ENCODE peak calls at places on chromosome 9, in eight cellular contexts. Z is natural killer cell treated with Interleukin-12 subunit alpha and Interleukin-12 subunit beta and Interleukin-15 and Interleukin-18, amount 100 ng/mL, for 72 hours; W is ACHN; O is activated T-helper 1 cell treated with Interleukin-2 at 50 U/mL for 16 hours; Y is lower lobe of right lung; X is germinal center; N is cardiac septum; V is nephron progenitor cell. S is an unnamed sample.

GRCh38 chr9:114820776-114821501 is 15.1 kb upstream of the TNFSF15 start:
- DNase-seq in V (no peak), Z (no peak), O (no peak), Y (no peak), X (no peak), N (no peak), W (no peak), S (no peak)

GRCh38 chr9:126613656-126614055 is at the start of gene LMX1B:
- DNase-seq in N (no peak), Z (no peak), W (peak; percentile 68), V (peak; percentile 76), X (no peak), Y (no peak), O (no peak), S (no peak)

GRCh38 chr9:92983984-92984589 is 36.8 kb downstream of the FGD3 start:
- DNase-seq in W (peak; percentile 1), O (no peak), X (no peak), Y (no peak), V (no peak), Z (no peak), N (no peak), S (no peak)

GRCh38 chr9:84138543-84138942 is 157.9 kb downstream of the RMI1 start:
- DNase-seq in V (no peak), Y (no peak), O (no peak), W (peak; percentile 13), Z (no peak), N (no peak), X (no peak), S (no peak)

GRCh38 chr9:89408628-89409101 is 89.2 kb downstream of the SEMA4D start:
- DNase-seq in V (no peak), Z (peak; percentile 83), W (no peak), N (no peak), X (peak; percentile 54), Y (no peak), O (peak; percentile 64), S (no peak)

GRCh38 chr9:134213508-134214394 is 49.4 kb upstream of the RNU6ATAC start:
- DNase-seq in X (no peak), W (no peak), Z (no peak), V (no peak), O (no peak), N (no peak), Y (peak; percentile 22), S (no peak)

GRCh38 chr9:37984672-37985611 is 81.0 kb upstream of the SLC25A51 start:
- DNase-seq in O (no peak), Z (no peak), X (no peak), Y (no peak), V (no peak), N (peak; percentile 83), W (no peak), S (no peak)

GRCh38 chr9:109315889-109316640 is 4.8 kb downstream of the EPB41L4B start:
- DNase-seq in N (peak; percentile 82), X (no peak), Z (no peak), O (no peak), W (peak; percentile 88), Y (peak; percentile 89), V (no peak), S (no peak)

GRCh38 chr9:97374811-97375210 is 37.1 kb upstream of the TDRD7 start:
- DNase-seq in O (no peak), X (no peak), V (no peak), Y (no peak), W (no peak), Z (no peak), N (no peak), S (no peak)

GRCh38 chr9:14052346-14052745 is 261.6 kb downstream of the NFIB start:
- DNase-seq in V (no peak), Y (no peak), X (no peak), Z (no peak), N (no peak), O (no peak), W (no peak), S (no peak)

GRCh38 chr9:87557996-87558395 is 60.3 kb downstream of the DAPK1 start:
- DNase-seq in W (no peak), V (no peak), X (no peak), O (no peak), N (no peak), Y (no peak), Z (no peak), S (no peak)

GRCh38 chr9:81665514-81665838 is 23.9 kb downstream of the TLE1 start:
- DNase-seq in X (no peak), N (no peak), Y (no peak), V (no peak), O (no peak), Z (no peak), W (no peak), S (no peak)

GRCh38 chr9:119761737-119762136 is 392.5 kb upstream of the BRINP1 start:
- DNase-seq in X (peak; percentile 46), O (no peak), W (no peak), V (no peak), Y (no peak), Z (no peak), N (no peak), S (no peak)

GRCh38 chr9:2230362-2230761 is 215.2 kb downstream of the SMARCA2 start:
- DNase-seq in N (no peak), O (no peak), Z (no peak), V (no peak), W (peak; percentile 27), Y (no peak), X (no peak), S (no peak)

GRCh38 chr9:118940477-118940876 is 428.8 kb downstream of the BRINP1 start:
- DNase-seq in Z (no peak), X (no peak), O (no peak), V (no peak), Y (no peak), N (no peak), W (no peak), S (no peak)

GRCh38 chr9:136626740-136627642 is 35.7 kb upstream of the EGFL7 start:
- DNase-seq in X (no peak), Z (peak; percentile 53), V (peak; percentile 18), Y (peak; percentile 51), W (no peak), N (no peak), O (no peak), S (no peak)

GRCh38 chr9:15403155-15403554 is 19.5 kb upstream of the SNAPC3 start:
- DNase-seq in Z (no peak), O (no peak), Y (no peak), X (peak; percentile 71), N (no peak), V (no peak), W (peak; percentile 29), S (no peak)

GRCh38 chr9:19630762-19631161 is 158.1 kb downstream of the SLC24A2 start:
- DNase-seq in V (no peak), O (no peak), Y (no peak), W (no peak), X (no peak), N (no peak), Z (no peak), S (no peak)

GRCh38 chr9:98144076-98144475 is 25.1 kb upstream of the TRIM14 start:
- DNase-seq in O (no peak), N (no peak), W (no peak), X (no peak), Z (no peak), V (no peak), Y (no peak), S (no peak)

GRCh38 chr9:133671371-133671770 is 35.2 kb downstream of the DBH start:
- DNase-seq in Z (no peak), V (no peak), N (no peak), Y (no peak), W (no peak), O (no peak), X (no peak), S (no peak)

GRCh38 chr9:99445377-99445891 is 223.4 kb downstream of the SEC61B start:
- DNase-seq in Y (no peak), N (peak; percentile 90), X (no peak), W (peak; percentile 50), V (no peak), Z (no peak), O (no peak), S (no peak)